ENCODE peak calls at places on chromosomes 3 and 15, in four cellular contexts. Z is stomach, P is uterus, O is esophagus squamous epithelium. B is an unnamed sample.
A peak's percentile ranks its signal among the peaks of the same experiment; 100 is the strongest.

GRCh38 chr15:33066584-33066983 is 127.9 kb downstream of the FMN1 start:
- DNase-seq in P (no peak), O (no peak), Z (no peak), B (no peak)

GRCh38 chr3:55701997-55702396 is 214.9 kb upstream of the WNT5A start:
- DNase-seq in Z (no peak), P (no peak), O (no peak), B (no peak)

GRCh38 chr15:34318277-34319079 is 19.1 kb downstream of the SLC12A6 start:
- DNase-seq in Z (peak; percentile 67), P (peak; percentile 69), O (no peak), B (peak; percentile 83)

GRCh38 chr3:42728056-42728455 is 25.5 kb upstream of the HHATL start:
- DNase-seq in Z (no peak), O (no peak), P (no peak), B (peak; percentile 82)

GRCh38 chr3:139824864-139825263 is 110.1 kb upstream of the CLSTN2 start:
- DNase-seq in P (no peak), Z (no peak), O (no peak), B (no peak)

GRCh38 chr3:178236555-178237277 is 299.5 kb upstream of the KCNMB2 start:
- DNase-seq in O (no peak), Z (no peak), P (no peak), B (no peak)

GRCh38 chr3:170414202-170414663 is 4.4 kb upstream of the CLDN11 start:
- DNase-seq in O (no peak), P (peak; percentile 75), Z (no peak), B (peak; percentile 32)

GRCh38 chr3:53545365-53546031 is 51.1 kb downstream of the CACNA1D start:
- DNase-seq in Z (no peak), O (no peak), P (peak; percentile 51), B (no peak)

GRCh38 chr3:3177861-3178497 is 1.5 kb downstream of the CRBN start:
- DNase-seq in O (no peak), Z (no peak), P (no peak), B (no peak)

GRCh38 chr15:47688573-47689086 is 28.7 kb upstream of the SEMA6D start:
- DNase-seq in O (no peak), Z (no peak), P (no peak), B (no peak)

GRCh38 chr3:24595801-24596200 is 101.2 kb upstream of the THRB start:
- DNase-seq in Z (no peak), O (no peak), P (no peak), B (no peak)

GRCh38 chr3:4866841-4867240 is 112.4 kb upstream of the BHLHE40 start:
- DNase-seq in Z (no peak), O (no peak), P (no peak), B (no peak)

GRCh38 chr15:45146405-45146804 is 16.6 kb downstream of the DUOX1 start:
- DNase-seq in O (no peak), P (no peak), Z (no peak), B (no peak)

GRCh38 chr15:70375586-70375985 is 277.9 kb upstream of the TLE3 start:
- DNase-seq in Z (no peak), O (no peak), P (no peak), B (no peak)

GRCh38 chr3:149813367-149814281 is 609 bp downstream of the RNF13 start:
- DNase-seq in Z (no peak), P (no peak), O (no peak), B (peak; percentile 16)

GRCh38 chr3:130529816-130530215 is 12.8 kb downstream of the COL6A6 start:
- DNase-seq in Z (no peak), O (no peak), P (no peak), B (no peak)

GRCh38 chr3:157151151-157151550 is 8.8 kb downstream of the CCNL1 start:
- DNase-seq in O (no peak), Z (no peak), P (no peak), B (no peak)

GRCh38 chr3:43418601-43419272 is 132.4 kb downstream of the SNRK start:
- DNase-seq in O (no peak), Z (no peak), P (peak; percentile 20), B (no peak)

GRCh38 chr3:18047052-18047451 is 304.6 kb upstream of the TBC1D5 start:
- DNase-seq in O (no peak), P (no peak), Z (no peak), B (no peak)

GRCh38 chr3:108862865-108863798 is 40.5 kb downstream of the TRAT1 start:
- DNase-seq in P (no peak), O (no peak), Z (no peak), B (no peak)

GRCh38 chr3:195900426-195901355 is 7.7 kb downstream of the TNK2 start:
- DNase-seq in O (peak; percentile 30), Z (peak; percentile 46), P (no peak), B (no peak)

GRCh38 chr15:26503998-26504397 is 268.9 kb downstream of the GABRB3 start:
- DNase-seq in O (no peak), P (no peak), Z (no peak), B (no peak)

GRCh38 chr3:120059081-120059864 is 35.0 kb downstream of the GSK3B start:
- DNase-seq in Z (no peak), P (no peak), O (no peak), B (no peak)

GRCh38 chr3:170610321-170610884 is 24.5 kb upstream of the SLC7A14 start:
- DNase-seq in Z (no peak), O (no peak), P (no peak), B (no peak)

GRCh38 chr15:99565281-99566156 is at the start of gene MEF2A:
- DNase-seq in O (peak; percentile 55), P (peak; percentile 95), Z (peak; percentile 95), B (peak; percentile 98)
- TF ChIP-seq POLR2A in O (peak; percentile 46), P (peak; percentile 94), Z (no peak), B (no peak)

GRCh38 chr15:76803049-76803571 is 102.0 kb downstream of the SCAPER start:
- DNase-seq in O (no peak), Z (no peak), P (no peak), B (no peak)
- H3K4me3 ChIP-seq in O (no peak overlapping the region), Z (no peak overlapping the region), P (no peak overlapping the region), B (no peak overlapping the region)

DNA sequence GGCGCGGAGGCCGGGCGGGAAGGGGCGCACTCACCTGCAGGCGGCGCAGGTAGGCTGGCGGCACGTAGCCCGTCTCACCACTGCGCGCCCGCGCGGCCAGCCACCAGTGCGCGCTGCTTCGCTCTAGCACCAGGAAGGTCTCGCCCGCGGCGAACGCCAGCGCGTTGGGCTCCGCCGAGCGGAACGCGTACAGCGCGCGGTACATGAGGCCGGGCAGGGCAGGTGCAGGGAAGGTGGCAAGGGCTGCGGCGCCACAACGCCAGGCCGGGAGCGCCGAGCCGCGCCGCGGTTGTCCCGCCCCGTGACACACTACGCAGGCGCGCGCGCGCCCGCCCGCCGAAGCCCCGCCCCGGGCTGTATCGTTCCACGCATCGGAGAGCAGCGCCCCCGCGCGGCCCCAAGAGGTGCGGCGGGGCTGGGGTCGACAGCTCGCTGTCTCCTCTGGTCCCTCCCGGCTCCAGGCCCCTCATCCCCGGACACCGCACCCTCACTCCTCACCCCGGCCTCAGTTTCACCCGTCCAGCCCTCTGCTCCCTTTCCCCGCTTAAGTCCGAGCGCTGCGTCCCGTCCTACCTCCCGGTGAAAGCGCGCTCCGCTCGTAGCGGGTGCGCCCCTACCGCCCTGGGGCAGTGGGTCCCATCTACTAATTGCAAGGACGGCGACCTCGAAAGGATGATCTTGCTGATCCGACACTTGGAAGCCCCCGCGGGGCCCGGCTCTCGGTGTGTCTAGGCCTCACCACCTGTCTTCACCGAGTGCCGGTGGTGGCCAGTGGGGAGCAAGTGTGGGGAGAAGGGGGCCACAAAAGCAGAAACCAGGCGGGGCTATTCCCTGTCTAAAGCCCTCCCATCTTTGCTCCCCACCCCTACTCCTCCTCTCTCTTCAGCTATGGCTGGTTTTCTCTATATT is at the start of gene NCKIPSD:
- DNase-seq in P (peak; percentile 87), Z (peak; percentile 94), O (peak; percentile 43), B (peak; percentile 97)
- TF ChIP-seq POLR2A in P (peak; percentile 97), Z (no peak), O (no peak), B (no peak)

DNA sequence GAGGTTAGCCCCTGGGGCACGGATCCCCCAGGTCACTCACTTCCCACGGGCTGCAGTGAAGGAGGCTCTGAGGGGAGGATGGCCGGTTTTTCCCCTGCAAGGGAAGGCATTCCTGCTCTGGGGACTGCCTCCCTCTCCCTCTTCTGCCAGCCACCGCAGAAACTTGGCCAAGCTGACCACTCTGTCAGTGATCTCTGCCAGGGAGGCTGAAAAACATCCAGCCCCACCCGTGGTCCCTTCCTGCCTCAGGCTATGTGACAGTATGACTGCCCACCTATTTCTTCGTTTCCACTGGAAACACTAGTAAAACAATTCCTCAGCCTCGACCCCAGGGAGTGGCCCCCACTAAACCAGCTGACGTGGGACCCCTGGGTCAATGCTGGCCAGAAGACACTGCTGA is 14.6 kb upstream of the FANCD2 start:
- DNase-seq in Z (no peak), O (no peak), P (peak; percentile 29), B (no peak)
- H3K4me3 ChIP-seq in Z (peak overlapping the region; percentile 62), O (no peak overlapping the region), P (no peak overlapping the region), B (no peak overlapping the region)

DNA sequence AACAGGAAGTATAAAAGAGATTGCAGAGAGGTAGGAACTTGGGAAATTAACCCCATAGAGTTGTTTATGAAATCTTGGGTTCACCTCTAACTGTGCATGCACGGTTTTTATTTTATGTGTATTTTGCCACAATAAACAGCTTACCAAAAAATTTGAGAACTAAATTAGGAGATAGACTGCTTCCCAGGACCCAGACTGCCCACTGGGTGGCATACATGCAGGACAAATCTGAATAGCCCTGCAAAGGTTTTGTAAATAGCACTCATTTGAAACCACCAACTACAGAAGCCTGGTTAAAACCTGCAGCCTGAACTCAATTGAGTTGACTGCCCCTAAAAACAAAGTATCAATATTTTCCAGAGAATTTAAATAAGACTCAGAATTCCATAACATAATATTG is 96.4 kb upstream of the SLCO2A1 start:
- DNase-seq in O (no peak), P (no peak), Z (no peak), B (no peak)
- TF ChIP-seq POLR2A in O (no peak), P (no peak), Z (no peak), B (no peak)

DNA sequence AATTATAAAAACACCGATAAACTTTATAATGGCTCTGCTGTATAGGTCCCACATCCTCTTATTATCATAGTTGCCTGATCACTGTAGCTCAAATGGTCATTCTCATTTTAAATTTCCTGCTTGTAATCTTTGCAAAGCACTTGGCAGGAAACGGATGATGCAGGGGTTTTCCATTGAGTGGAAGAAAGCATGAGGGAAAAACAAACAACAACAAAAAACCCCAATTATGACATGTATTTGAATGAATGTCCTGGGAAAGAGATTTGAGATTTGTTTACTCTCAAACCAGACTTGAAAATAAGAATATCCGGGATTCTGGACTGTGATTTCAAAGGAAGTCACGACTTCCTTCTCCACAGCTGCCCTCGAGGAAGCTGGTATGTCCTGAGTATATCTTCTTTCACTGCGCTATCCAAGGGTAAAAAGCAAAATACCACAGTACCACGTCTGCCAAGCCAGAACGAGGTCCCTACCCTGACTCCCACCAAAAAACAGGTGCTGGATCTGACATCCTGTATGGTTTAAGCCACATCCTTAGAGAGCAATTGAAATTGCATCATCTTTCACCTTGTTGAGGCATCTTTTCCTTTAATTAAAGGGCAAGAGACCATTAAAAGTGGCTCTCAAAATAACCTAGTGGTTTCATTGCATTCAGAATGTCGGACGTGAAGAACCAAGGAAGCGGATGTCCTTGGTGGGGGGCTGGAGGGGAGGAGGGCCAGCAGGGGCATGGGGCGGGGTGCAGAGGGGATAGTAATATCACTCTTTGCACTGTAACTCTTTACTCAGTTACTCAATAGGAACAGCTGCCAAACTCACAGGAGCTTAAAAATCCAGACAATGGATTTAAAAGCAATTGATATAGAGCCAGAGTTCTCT is 13.5 kb upstream of the TIPIN start:
- DNase-seq in O (no peak), P (no peak), Z (no peak), B (no peak)
- H3K4me3 ChIP-seq in O (no peak overlapping the region), P (no peak overlapping the region), Z (peak overlapping the region; percentile 16), B (no peak overlapping the region)